ENCODE peak calls at places on chromosome 18, in eight cellular contexts. P is IMR-90; D is body of pancreas; S is epithelial cell of esophagus; V is CD4-positive, CD25-positive, alpha-beta regulatory T cell; C is progenitor cell of endocrine pancreas; W is NCI-H1694; N is RPMI8226. U is an unnamed sample.
A peak's percentile ranks its signal among the peaks of the same experiment; 100 is the strongest.

GRCh38 chr18:24270937-24271380 is 126.7 kb downstream of the OSBPL1A start:
- DNase-seq in P (peak; percentile 63), D (no peak), S (peak; percentile 50), V (no peak), C (no peak), W (no peak), N (no peak), U (peak; percentile 57)

GRCh38 chr18:59663096-59663495 is 34.1 kb downstream of the CCBE1 start:
- DNase-seq in P (no peak), D (no peak), S (peak; percentile 51), V (no peak), C (no peak), W (no peak), N (no peak), U (no peak)

GRCh38 chr18:21599585-21600525 is 649 bp downstream of the ESCO1 start:
- DNase-seq in P (peak; percentile 9), D (peak; percentile 73), S (peak; percentile 70), V (no peak), C (peak; percentile 63), W (peak; percentile 36), N (peak; percentile 79), U (no peak)

GRCh38 chr18:42178381-42179080 is 223.5 kb downstream of the PIK3C3 start:
- DNase-seq in P (no peak), D (no peak), S (no peak), V (no peak), C (no peak), W (no peak), N (no peak), U (no peak)

GRCh38 chr18:78762753-78763152 is 216.9 kb upstream of the SALL3 start:
- DNase-seq in P (no peak), D (no peak), S (no peak), V (no peak), C (no peak), W (no peak), N (no peak), U (no peak)

GRCh38 chr18:30971338-30971956 is 71.1 kb downstream of the DSC3 start:
- DNase-seq in P (peak; percentile 11), D (no peak), S (peak; percentile 47), V (no peak), C (no peak), W (peak; percentile 39), N (peak; percentile 56), U (peak; percentile 21)

GRCh38 chr18:45059695-45060094 is 379.0 kb downstream of the SETBP1 start:
- DNase-seq in P (peak; percentile 88), D (no peak), S (peak; percentile 88), V (no peak), C (no peak), W (no peak), N (no peak), U (peak; percentile 88)

GRCh38 chr18:22257022-22257543 is 87.7 kb downstream of the GATA6 start:
- DNase-seq in P (no peak), D (no peak), S (no peak), V (no peak), C (no peak), W (no peak), N (no peak), U (no peak)

GRCh38 chr18:1663879-1664705 is 759.4 kb downstream of the ADCYAP1 start:
- DNase-seq in P (no peak), D (peak; percentile 65), S (peak; percentile 46), V (no peak), C (peak; percentile 22), W (no peak), N (peak; percentile 70), U (no peak)

GRCh38 chr18:63378919-63379638 is 12.1 kb upstream of the KDSR start:
- DNase-seq in P (no peak), D (no peak), S (no peak), V (no peak), C (no peak), W (no peak), N (no peak), U (peak; percentile 29)

GRCh38 chr18:24831871-24832665 is 371.6 kb downstream of the HRH4 start:
- DNase-seq in P (no peak), D (no peak), S (no peak), V (no peak), C (peak; percentile 18), W (no peak), N (no peak), U (no peak)

GRCh38 chr18:47113796-47114540 is 36.3 kb downstream of the HDHD2 start:
- DNase-seq in P (peak; percentile 28), D (no peak), S (no peak), V (no peak), C (no peak), W (no peak), N (no peak), U (peak; percentile 43)

GRCh38 chr18:21262244-21262643 is 20.2 kb downstream of the GREB1L start:
- DNase-seq in P (no peak), D (no peak), S (no peak), V (no peak), C (no peak), W (no peak), N (no peak), U (peak; percentile 51)

GRCh38 chr18:32049393-32050161 is 31.0 kb downstream of the RNF125 start:
- DNase-seq in P (no peak), D (no peak), S (peak; percentile 36), V (peak; percentile 15), C (no peak), W (no peak), N (no peak), U (no peak)

GRCh38 chr18:63207154-63207790 is 112.3 kb downstream of the BCL2 start:
- DNase-seq in P (no peak), D (no peak), S (no peak), V (no peak), C (no peak), W (no peak), N (peak; percentile 88), U (no peak)

GRCh38 chr18:34862561-34862960 is 152.5 kb downstream of the DTNA start:
- DNase-seq in P (no peak), D (no peak), S (no peak), V (no peak), C (no peak), W (no peak), N (no peak), U (no peak)

GRCh38 chr18:77141401-77142118 is 9.0 kb upstream of the MBP start:
- DNase-seq in P (no peak), D (no peak), S (no peak), V (no peak), C (no peak), W (no peak), N (no peak), U (no peak)

GRCh38 chr18:63511285-63511684 is 30.9 kb upstream of the SERPINB12 start:
- DNase-seq in P (peak; percentile 63), D (no peak), S (peak; percentile 78), V (no peak), C (peak; percentile 16), W (no peak), N (peak; percentile 48), U (peak; percentile 55)